ENCODE peak calls at places on chromosomes 6 and 20, in six cellular contexts. N is GM04504, I is epithelial cell of esophagus, R is A549, O is left colon, F is activated T-cell treated with anti-CD3 and anti-CD28 coated beads for 24 hours. G is an unnamed sample.

GRCh38 chr6:152634773-152635172 is 2.4 kb downstream of the SYNE1 start:
- DNase-seq in N (no peak), I (no peak), R (no peak), O (no peak), F (no peak), G (no peak)

GRCh38 chr6:11163932-11164331 is 52.4 kb upstream of the ERVFRD-1 start:
- DNase-seq in N (no peak), I (no peak), R (no peak), O (no peak), F (no peak), G (no peak)

GRCh38 chr6:78322068-78322845 is 545.1 kb upstream of the IRAK1BP1 start:
- DNase-seq in N (no peak), I (no peak), R (no peak), O (no peak), F (no peak), G (no peak)

GRCh38 chr6:161104966-161105365 is 113.4 kb downstream of the MAP3K4 start:
- DNase-seq in N (peak; percentile 46), I (peak; percentile 43), R (no peak), O (no peak), F (no peak), G (peak; percentile 84)

GRCh38 chr20:38600057-38600456 is 1.6 kb upstream of the ARHGAP40 start:
- DNase-seq in N (no peak), I (no peak), R (no peak), O (no peak), F (no peak), G (no peak)

GRCh38 chr20:62583424-62583920 is 58.8 kb upstream of the SLCO4A1 start:
- DNase-seq in N (no peak), I (no peak), R (no peak), O (no peak), F (no peak), G (no peak)

GRCh38 chr6:112232845-112233256 is 21.5 kb downstream of the LAMA4 start:
- DNase-seq in N (no peak), I (no peak), R (no peak), O (no peak), F (no peak), G (no peak)

GRCh38 chr20:6051505-6051904 is 2.4 kb downstream of the LRRN4 start:
- DNase-seq in N (no peak), I (peak; percentile 68), R (no peak), O (no peak), F (no peak), G (peak; percentile 99)

GRCh38 chr6:4905858-4906257 is 98.0 kb downstream of the RPP40 start:
- DNase-seq in N (no peak), I (no peak), R (no peak), O (no peak), F (no peak), G (no peak)

GRCh38 chr6:98054453-98054852 is 771.4 kb upstream of the MMS22L start:
- DNase-seq in N (no peak), I (peak; percentile 32), R (no peak), O (no peak), F (no peak), G (no peak)

GRCh38 chr6:144696610-144697376 is 411.7 kb downstream of the UTRN start:
- DNase-seq in N (no peak), I (no peak), R (no peak), O (no peak), F (no peak), G (no peak)

GRCh38 chr6:105209950-105210706 is 30.3 kb upstream of the POPDC3 start:
- DNase-seq in N (no peak), I (peak; percentile 77), R (peak; percentile 4), O (no peak), F (no peak), G (peak; percentile 95)

GRCh38 chr6:132511159-132511835 is 1.6 kb downstream of the STX7 start:
- DNase-seq in N (no peak), I (peak; percentile 5), R (no peak), O (no peak), F (no peak), G (peak; percentile 64)

GRCh38 chr6:157669747-157670216 is 153.3 kb upstream of the SNX9 start:
- DNase-seq in N (peak; percentile 71), I (peak; percentile 75), R (peak; percentile 38), O (peak; percentile 71), F (no peak), G (peak; percentile 16)

GRCh38 chr6:110232456-110232855 is 52.2 kb downstream of the CDC40 start:
- DNase-seq in N (peak; percentile 32), I (no peak), R (no peak), O (no peak), F (no peak), G (no peak)